ENCODE peak calls at places on chromosomes 11 and 22, in four cellular contexts. X, W, J and C are unnamed samples.

GRCh38 chr11:35944503-35945136 is 758 bp downstream of the LDLRAD3 start:
- DNase-seq in X (no peak), W (no peak), J (no peak), C (no peak)

GRCh38 chr11:65425971-65426838 is 3.6 kb downstream of the NEAT1 start:
- DNase-seq in X (no peak), W (no peak), J (peak), C (peak)

GRCh38 chr11:117221775-117222517 is 9.9 kb downstream of the PCSK7 start:
- DNase-seq in X (no peak), W (no peak), J (no peak), C (no peak)

GRCh38 chr11:125621995-125622394 is 3.0 kb upstream of the CHEK1 start:
- DNase-seq in X (no peak), W (no peak), J (no peak), C (peak)

GRCh38 chr11:115996125-115996807 is 492.1 kb upstream of the CADM1 start:
- DNase-seq in X (no peak), W (no peak), J (no peak), C (no peak)

GRCh38 chr11:56817661-56818060 is 69.2 kb upstream of the OR9G4 start:
- DNase-seq in X (no peak), W (no peak), J (no peak), C (no peak)

GRCh38 chr11:98365941-98366340 is 654.8 kb upstream of the CNTN5 start:
- DNase-seq in X (no peak), W (no peak), J (no peak), C (no peak)

GRCh38 chr11:103359221-103359620 is 250.0 kb downstream of the DYNC2H1 start:
- DNase-seq in X (no peak), W (peak), J (no peak), C (no peak)

GRCh38 chr11:106691807-106692365 is 326.4 kb downstream of the GUCY1A2 start:
- DNase-seq in X (no peak), W (no peak), J (no peak), C (no peak)

GRCh38 chr11:127071606-127072005 is 71.0 kb upstream of the KIRREL3 start:
- DNase-seq in X (no peak), W (no peak), J (no peak), C (no peak)

GRCh38 chr11:92266821-92267220 is 42.2 kb downstream of the FAT3 start:
- DNase-seq in X (no peak), W (peak), J (no peak), C (no peak)
- TF ChIP-seq POLR2A in X (no peak), W (no peak), J (no peak), C (no peak)

DNA sequence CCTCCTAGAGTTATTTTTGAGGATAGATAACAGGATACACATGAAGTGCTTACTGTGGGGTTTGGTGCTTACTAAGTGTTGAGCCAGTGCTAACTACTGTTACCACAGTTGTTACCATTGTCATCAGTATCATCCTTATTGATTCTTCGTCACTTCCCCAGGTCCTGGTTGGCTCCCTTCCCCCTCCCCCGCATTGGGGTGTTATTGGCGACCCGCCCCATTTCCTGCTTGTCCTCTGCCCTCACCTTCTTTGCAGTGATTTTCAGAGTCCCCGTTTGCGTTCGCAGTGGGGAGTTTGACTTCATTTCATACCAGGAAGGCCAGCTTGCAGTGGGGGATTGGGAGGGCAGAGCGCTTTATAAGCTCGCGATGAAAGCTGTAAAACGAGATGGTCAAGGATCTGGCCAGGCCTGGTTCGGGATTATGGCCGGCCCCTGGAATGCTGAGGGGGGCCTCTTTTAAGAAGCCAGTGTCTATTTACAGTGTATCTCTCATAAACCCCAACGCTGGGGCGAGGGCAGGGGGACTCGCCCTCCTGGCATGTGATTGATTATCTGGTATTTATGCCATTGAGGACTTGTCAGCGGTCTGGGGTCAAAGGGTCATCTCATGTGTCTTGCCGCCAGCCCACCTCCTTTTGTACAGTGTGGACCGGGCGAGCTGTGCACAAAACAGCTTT is 84.6 kb upstream of the NNMT start:
- DNase-seq in X (no peak), W (no peak), J (no peak), C (no peak)
- TF ChIP-seq MAX in X (no peak), W (no peak), J (no peak), C (no peak)

GRCh38 chr22:35616043-35616442 is 1.1 kb downstream of the MB start:
- DNase-seq in X (no peak), W (no peak), J (no peak), C (no peak)
- H3K4me3 ChIP-seq in X (no peak), W (no peak), J (no peak), C (no peak)

DNA sequence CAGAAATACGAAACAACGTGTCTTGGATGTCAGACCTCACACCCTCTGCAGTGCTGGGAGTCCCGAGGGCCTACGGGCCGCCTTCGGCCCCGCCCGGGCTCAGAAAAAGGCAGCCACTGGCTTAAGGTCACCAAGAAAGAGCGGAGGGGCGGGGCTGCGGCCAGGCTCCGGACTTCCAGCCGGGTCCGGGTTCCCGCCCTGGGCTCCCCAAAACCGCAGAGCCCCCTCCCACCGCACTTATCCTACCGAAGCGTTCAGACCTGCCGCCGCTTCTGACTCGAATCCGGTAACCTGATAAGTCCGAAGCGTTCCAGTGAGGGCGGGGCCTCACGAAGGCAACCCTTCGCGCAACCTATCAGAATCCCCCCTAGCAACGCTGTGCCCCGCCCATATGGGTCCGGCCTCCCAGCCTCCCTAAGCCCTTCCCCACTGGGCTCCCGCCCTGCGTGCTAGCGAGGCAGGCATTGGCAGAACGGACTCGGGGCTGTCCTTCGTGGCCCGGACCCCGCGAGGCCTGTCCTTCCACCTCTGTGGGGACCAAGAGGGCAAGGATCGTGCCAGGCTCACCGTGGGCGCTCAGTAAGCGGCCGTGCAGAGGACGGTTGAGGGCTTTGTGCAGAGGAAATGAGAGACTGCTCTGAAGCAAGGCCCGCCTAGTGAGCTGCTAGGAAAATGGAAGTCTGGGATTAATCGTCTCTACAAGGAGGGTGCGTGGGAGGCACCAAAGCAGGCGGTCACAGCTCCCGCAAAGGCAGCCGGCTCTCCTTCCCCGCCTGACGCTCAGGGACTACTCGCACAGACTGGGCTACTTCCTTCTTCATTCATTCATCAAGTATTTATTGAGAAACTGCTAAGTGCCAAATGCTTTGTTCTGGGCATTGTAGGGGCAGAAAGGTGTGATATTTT is at the start of gene NAGA:
- DNase-seq in X (peak), W (peak), J (peak), C (peak)
- TF ChIP-seq POLR2A in X (peak), W (peak), J (peak), C (peak)

GRCh38 chr11:70892889-70893288 is 359.5 kb downstream of the SHANK2 start:
- DNase-seq in X (no peak), W (no peak), J (no peak), C (no peak)
- TF ChIP-seq MAX in X (no peak), W (no peak), J (no peak), C (no peak)

DNA sequence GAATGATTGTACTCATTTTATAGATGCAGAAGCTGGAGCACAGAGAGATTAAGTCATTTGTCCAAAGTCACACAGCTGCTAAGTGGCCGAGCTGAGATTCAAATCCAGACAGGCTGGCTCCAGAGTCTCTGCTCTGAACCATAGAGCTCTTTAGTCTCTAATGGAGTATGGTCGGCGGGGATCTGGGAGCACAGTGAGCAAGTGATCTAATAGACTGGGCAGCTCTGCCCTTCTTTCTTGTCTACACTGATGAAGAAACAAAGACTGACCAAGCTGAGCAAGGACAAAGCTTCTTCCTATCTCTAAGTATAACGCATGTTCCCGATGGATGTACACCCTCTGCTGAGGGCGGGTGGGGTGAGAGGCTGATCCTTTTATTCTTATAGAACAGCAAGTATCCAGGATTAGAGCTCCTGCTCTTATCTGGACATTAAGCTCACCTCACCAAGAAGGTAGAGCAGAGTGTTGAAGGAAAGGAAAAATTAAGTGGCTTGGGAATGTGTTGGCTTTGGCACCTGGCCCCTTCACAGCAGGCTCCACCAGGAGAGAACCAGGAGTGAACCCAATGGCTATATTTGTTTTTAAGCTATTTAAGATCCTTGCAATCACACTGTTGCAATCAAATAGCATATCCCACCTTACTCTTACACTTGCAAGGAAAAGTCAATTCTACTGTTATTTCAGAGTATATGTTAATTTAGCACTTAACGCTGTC is 68.7 kb downstream of the ETS1 start:
- DNase-seq in X (no peak), W (no peak), J (no peak), C (no peak)
- H3K4me3 ChIP-seq in X (peak), W (no peak), J (no peak), C (no peak)

DNA sequence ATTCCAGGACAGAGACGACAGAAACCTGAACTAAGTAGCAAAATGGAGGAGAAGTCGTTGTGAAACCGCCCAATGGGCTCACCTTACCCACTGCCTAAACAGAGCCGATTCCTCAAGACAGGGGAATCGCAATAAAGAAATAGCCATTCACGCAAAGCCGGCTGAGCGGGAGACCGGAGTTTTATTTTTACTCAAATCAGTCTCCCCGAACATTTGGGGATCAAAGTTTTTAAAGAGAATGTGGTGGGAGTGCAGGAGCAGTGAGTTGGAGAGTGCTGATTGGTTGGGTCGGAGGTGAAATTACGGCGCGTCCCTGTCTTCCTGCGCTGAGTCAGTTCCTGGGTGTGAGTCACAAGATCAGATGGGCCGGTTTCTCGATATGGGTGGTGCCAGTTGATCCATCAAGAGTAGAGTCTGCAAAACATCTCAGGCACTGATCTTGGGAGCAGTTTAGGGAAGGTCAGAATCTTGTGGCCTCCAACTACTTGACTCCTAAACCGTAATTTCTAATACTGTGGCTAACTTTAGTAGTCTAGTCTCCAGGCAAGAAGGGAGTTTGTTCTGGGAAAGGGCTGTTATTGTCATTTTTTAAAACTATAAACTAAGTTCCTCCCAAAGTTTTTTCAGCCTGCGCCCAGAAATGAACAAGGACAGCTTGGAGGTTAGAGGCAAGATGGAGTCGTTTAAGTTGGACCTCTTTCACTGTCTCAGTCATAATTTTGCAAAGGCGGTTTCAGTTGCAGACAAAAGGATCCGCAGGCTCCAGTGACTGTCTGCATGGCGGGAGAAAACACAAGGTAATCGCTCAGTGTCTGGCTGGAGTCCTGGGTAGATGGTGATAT is 34.1 kb downstream of the OR4D9 start:
- DNase-seq in X (peak), W (no peak), J (peak), C (peak)
- TF ChIP-seq POLR2A in X (no peak), W (no peak), J (peak), C (peak)

GRCh38 chr22:44991218-44991617 is 18.6 kb downstream of the PHF21B start:
- DNase-seq in X (no peak), W (no peak), J (no peak), C (no peak)
- TF ChIP-seq MAX in X (no peak), W (no peak), J (no peak), C (no peak)

DNA sequence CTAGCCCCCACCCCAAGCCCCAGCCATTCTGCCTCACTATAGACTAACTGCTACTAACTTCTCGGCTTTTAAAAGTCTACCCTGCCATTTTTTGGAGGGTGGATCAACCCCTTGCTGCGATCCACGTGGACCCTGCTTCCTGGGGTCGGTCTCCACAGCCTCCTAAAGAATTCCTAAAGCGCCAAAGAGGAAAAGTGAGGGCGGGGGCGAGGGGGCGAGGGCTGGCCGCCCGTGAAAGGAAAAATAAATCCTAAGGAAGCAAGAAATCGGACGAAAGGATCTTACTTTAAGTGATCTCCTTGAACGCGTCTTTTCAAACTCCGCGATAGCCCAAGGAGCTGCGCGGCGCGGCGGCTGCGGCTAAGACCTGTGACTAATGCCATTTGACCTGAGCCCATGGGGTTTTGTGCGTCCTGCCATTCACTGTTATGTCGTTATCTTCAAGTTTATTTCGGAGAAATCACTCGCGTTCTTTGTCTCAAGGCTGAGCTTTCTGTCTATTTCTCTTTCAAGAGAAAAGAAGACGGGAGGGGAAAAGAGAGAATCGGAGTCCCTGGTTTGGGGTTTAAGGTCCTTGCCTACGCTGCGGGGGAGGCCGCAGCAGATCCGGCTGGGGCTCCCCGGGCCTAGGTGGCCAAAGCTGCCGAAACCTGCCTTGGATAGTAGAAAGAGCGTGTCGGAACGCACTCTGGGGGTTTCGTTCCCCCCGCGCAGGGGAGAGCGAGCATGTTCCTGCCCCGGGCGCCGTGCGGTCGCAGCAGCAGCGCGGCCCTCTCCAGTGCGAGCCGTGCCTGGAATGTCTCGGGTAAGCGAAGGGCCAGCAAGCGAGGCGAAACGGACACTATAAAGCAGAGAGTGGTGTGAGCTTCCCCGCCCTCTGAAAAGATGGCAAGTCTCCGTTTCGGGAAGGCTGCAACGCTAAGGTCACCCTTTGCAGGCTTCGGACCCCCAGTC is 2.8 kb upstream of the DBX1 start:
- DNase-seq in X (no peak), W (no peak), J (no peak), C (no peak)
- H3K4me3 ChIP-seq in X (peak), W (no peak), J (no peak), C (no peak)